ENCODE peak calls at places on chromosome 20, in nine cellular contexts. F, R, J, K, P, I, Z, D and N are unnamed samples.

GRCh38 chr20:47854687-47855212 is 69.5 kb upstream of the SULF2 start:
- DNase-seq in I (no peak), J (peak), R (peak), K (peak), Z (no peak), P (no peak), F (no peak), D (no peak), N (no peak)

GRCh38 chr20:10906830-10907229 is 233.0 kb upstream of the JAG1 start:
- DNase-seq in Z (no peak), J (no peak), R (no peak), D (no peak), K (no peak), I (no peak), F (no peak), P (no peak), N (no peak)

GRCh38 chr20:25085756-25086495 is 4.0 kb upstream of the VSX1 start:
- DNase-seq in F (no peak), Z (no peak), D (no peak), J (no peak), I (no peak), P (no peak), K (no peak), R (no peak), N (no peak)

GRCh38 chr20:25471020-25471419 is 63.5 kb downstream of the GINS1 start:
- DNase-seq in K (no peak), R (no peak), F (no peak), J (no peak), D (no peak), P (no peak), Z (no peak), I (no peak), N (no peak)

GRCh38 chr20:35059110-35059509 is 33.5 kb downstream of the TRPC4AP start:
- DNase-seq in Z (no peak), P (no peak), R (no peak), F (no peak), I (no peak), J (no peak), D (no peak), K (no peak), N (no peak)

GRCh38 chr20:57065646-57066045 is 200.8 kb downstream of the BMP7 start:
- DNase-seq in J (no peak), R (peak), Z (no peak), K (no peak), D (no peak), I (no peak), P (no peak), F (no peak), N (no peak)

GRCh38 chr20:48574383-48574782 is 253.4 kb downstream of the PREX1 start:
- DNase-seq in F (no peak), D (no peak), R (peak), Z (no peak), P (no peak), J (no peak), K (peak), I (no peak), N (no peak)

GRCh38 chr20:61490721-61491120 is 238.7 kb downstream of the CDH4 start:
- DNase-seq in P (no peak), J (no peak), I (no peak), R (no peak), Z (no peak), D (no peak), K (no peak), F (no peak), N (no peak)

GRCh38 chr20:62142252-62143117 is 709 bp downstream of the PSMA7 start:
- DNase-seq in F (peak), J (no peak), Z (peak), K (peak), R (no peak), P (no peak), I (no peak), D (no peak), N (peak)

GRCh38 chr20:22402550-22402949 is 181.8 kb downstream of the FOXA2 start:
- DNase-seq in R (no peak), I (no peak), Z (no peak), K (no peak), F (no peak), J (no peak), P (no peak), D (no peak), N (no peak)

GRCh38 chr20:36573798-36574277 is 441 bp downstream of the TGIF2 start:
- DNase-seq in P (no peak), K (peak), J (peak), D (no peak), Z (peak), R (no peak), I (no peak), F (peak), N (peak)

GRCh38 chr20:53040678-53041674 is 68.8 kb downstream of the TSHZ2 start:
- DNase-seq in I (peak), Z (no peak), P (no peak), J (no peak), R (no peak), D (no peak), F (no peak), K (peak), N (peak)

GRCh38 chr20:21729316-21729715 is 23.9 kb downstream of the PAX1 start:
- DNase-seq in J (no peak), P (no peak), F (no peak), I (no peak), R (no peak), D (no peak), K (no peak), Z (no peak), N (no peak)

GRCh38 chr20:60213126-60213893 is 255.1 kb downstream of the CDH26 start:
- DNase-seq in I (no peak), P (no peak), J (no peak), K (no peak), R (no peak), F (no peak), Z (no peak), D (no peak), N (no peak)

GRCh38 chr20:40587038-40587437 is 102.0 kb downstream of the MAFB start:
- DNase-seq in K (no peak), J (no peak), I (no peak), D (no peak), R (no peak), P (no peak), F (no peak), Z (no peak), N (peak)

GRCh38 chr20:43914697-43915208 is at the start of gene TOX2:
- DNase-seq in R (no peak), F (peak), K (no peak), P (peak), D (no peak), I (peak), J (no peak), Z (peak), N (peak)

GRCh38 chr20:43744121-43744520 is 17.3 kb upstream of the GTSF1L start:
- DNase-seq in R (peak), Z (no peak), D (no peak), K (peak), I (no peak), J (no peak), F (no peak), P (no peak), N (no peak)

GRCh38 chr20:56429496-56429895 is 17.4 kb downstream of the CASS4 start:
- DNase-seq in D (no peak), P (no peak), F (peak), R (peak), J (peak), I (no peak), Z (no peak), K (peak), N (no peak)

GRCh38 chr20:25989196-25989595 is 292.5 kb upstream of the ZNF337 start:
- DNase-seq in D (no peak), I (no peak), J (no peak), R (no peak), K (no peak), F (no peak), Z (no peak), P (no peak), N (no peak)

GRCh38 chr20:59603727-59604608 is at the start of gene PHACTR3:
- DNase-seq in D (no peak), Z (no peak), J (no peak), R (no peak), I (no peak), F (no peak), P (no peak), K (no peak), N (no peak)

GRCh38 chr20:60453847-60454246 is 495.6 kb downstream of the CDH26 start:
- DNase-seq in I (no peak), F (no peak), P (no peak), K (no peak), Z (no peak), R (no peak), J (no peak), D (no peak), N (no peak)

GRCh38 chr20:49880177-49880576 is 35.2 kb downstream of the SPATA2 start:
- DNase-seq in D (no peak), K (no peak), P (no peak), R (no peak), F (no peak), Z (no peak), I (no peak), J (no peak), N (no peak)

GRCh38 chr20:48069626-48070025 is 284.3 kb upstream of the SULF2 start:
- DNase-seq in F (no peak), D (no peak), I (no peak), P (no peak), R (no peak), J (no peak), K (no peak), Z (no peak), N (no peak)